ENCODE peak calls at places on chromosome 4, in six cellular contexts. B, I, W, L, T and Y are unnamed samples.

GRCh38 chr4:113837397-113837796 is 75.9 kb upstream of the CAMK2D start:
- DNase-seq in I (no peak), T (peak), W (no peak), B (no peak), L (no peak), Y (no peak)

GRCh38 chr4:54187148-54187547 is 41.9 kb upstream of the PDGFRA start:
- DNase-seq in L (no peak), W (peak), I (no peak), B (no peak), T (no peak), Y (no peak)

GRCh38 chr4:163344147-163345050 is 707 bp downstream of the NPY5R start:
- DNase-seq in B (peak), W (peak), T (no peak), L (no peak), I (peak), Y (no peak)

GRCh38 chr4:8917321-8917811 is 45.7 kb upstream of the HMX1 start:
- DNase-seq in I (no peak), L (peak), B (no peak), T (no peak), W (no peak), Y (no peak)

GRCh38 chr4:8771258-8771590 is 100.4 kb downstream of the HMX1 start:
- DNase-seq in I (no peak), T (no peak), B (peak), L (no peak), W (peak), Y (no peak)

GRCh38 chr4:160026720-160027119 is 923.8 kb downstream of the RAPGEF2 start:
- DNase-seq in I (no peak), T (no peak), W (peak), B (peak), L (no peak), Y (no peak)

GRCh38 chr4:113773756-113774155 is 12.2 kb upstream of the CAMK2D start:
- DNase-seq in I (no peak), T (no peak), B (no peak), L (no peak), W (no peak), Y (no peak)

GRCh38 chr4:147793973-147794690 is 62.2 kb downstream of the ARHGAP10 start:
- DNase-seq in L (no peak), T (no peak), I (no peak), B (no peak), W (no peak), Y (no peak)

GRCh38 chr4:83734576-83734975 is 198.7 kb downstream of the GPAT3 start:
- DNase-seq in W (no peak), I (no peak), T (no peak), B (no peak), L (no peak), Y (no peak)

GRCh38 chr4:7379719-7380118 is 55.0 kb downstream of the PSAPL1 start:
- DNase-seq in W (no peak), L (no peak), I (no peak), B (no peak), T (no peak), Y (no peak)

GRCh38 chr4:106584590-106584989 is 216.0 kb upstream of the GIMD1 start:
- DNase-seq in W (no peak), I (no peak), B (no peak), L (no peak), T (no peak), Y (no peak)

GRCh38 chr4:94642561-94642866 is 115.2 kb upstream of the BMPR1B start:
- DNase-seq in B (no peak), I (no peak), T (no peak), L (no peak), W (no peak), Y (no peak)